ENCODE peak calls at places on chromosome 13, in eight cellular contexts. M is stimulated activated CD8-positive, alpha-beta memory T cell treated with anti-CD3 and anti-CD28 coated beads, Interleukin-12 subunit alpha, Interleukin-12 subunit beta, amount 100 ng/mL, for 4 hours; J is frontal cortex; X is right atrium auricular region; A is heart left ventricle; Z is NCI-H2171; K is HCEC 1CT; O is mucosa of descending colon. U is an unnamed sample.

GRCh38 chr13:33838567-33839131 is 20.7 kb downstream of the RFC3 start:
- DNase-seq in O (no peak), K (no peak), Z (no peak), J (no peak), X (no peak), A (no peak), M (no peak), U (no peak)

GRCh38 chr13:35468195-35468594 is 8.3 kb downstream of the MAB21L1 start:
- DNase-seq in Z (no peak), K (no peak), J (no peak), M (no peak), O (no peak), A (no peak), X (no peak), U (no peak)

GRCh38 chr13:113630804-113631203 is 27.2 kb downstream of the ATP4B start:
- DNase-seq in K (no peak), X (no peak), A (no peak), O (no peak), J (no peak), Z (no peak), M (no peak), U (no peak)

GRCh38 chr13:42266464-42266863 is 5.5 kb upstream of the AKAP11 start:
- DNase-seq in K (peak), J (no peak), X (no peak), A (no peak), M (no peak), Z (no peak), O (no peak), U (no peak)

GRCh38 chr13:113928701-113929627 is 44.9 kb downstream of the C13orf46 start:
- DNase-seq in O (no peak), M (no peak), Z (no peak), J (peak), X (peak), K (peak), A (peak), U (no peak)

GRCh38 chr13:48393698-48394085 is 19.2 kb downstream of the LPAR6 start:
- DNase-seq in K (no peak), Z (no peak), M (no peak), O (no peak), X (no peak), A (no peak), J (no peak), U (no peak)

GRCh38 chr13:110869805-110870706 is 44.8 kb downstream of the ANKRD10 start:
- DNase-seq in X (peak), K (peak), A (peak), O (peak), Z (peak), J (peak), M (no peak), U (no peak)

GRCh38 chr13:113637262-113638160 is 20.5 kb downstream of the ATP4B start:
- DNase-seq in K (no peak), M (no peak), A (peak), Z (no peak), X (no peak), J (no peak), O (no peak), U (no peak)

GRCh38 chr13:20902438-20903163 is at the start of gene XPO4:
- DNase-seq in O (peak), X (peak), Z (peak), K (peak), A (peak), J (peak), M (peak), U (no peak)

GRCh38 chr13:89982406-89983085 is 1364.9 kb upstream of the MIR17HG start:
- DNase-seq in K (peak), M (no peak), A (no peak), Z (no peak), J (no peak), X (no peak), O (no peak), U (no peak)

GRCh38 chr13:109297628-109298027 is 488.8 kb downstream of the IRS2 start:
- DNase-seq in A (no peak), O (no peak), M (no peak), X (no peak), Z (no peak), J (no peak), K (peak), U (no peak)

GRCh38 chr13:113970810-113971470 is 2.9 kb downstream of the C13orf46 start:
- DNase-seq in J (no peak), M (no peak), K (no peak), Z (no peak), O (peak), A (peak), X (no peak), U (no peak)

U was measured in DMS 273 treated with DMSO at 0.1 percent for 48 hours.